ENCODE peak calls at places on chromosomes 16 and 17, in six cellular contexts. Q is mesenchymal stem cell, G is IMR-90, B is H9, D is H1, T is neuronal stem cell. V is an unnamed sample.

GRCh38 chr17:59840908-59841666 is 51.7 kb downstream of the TUBD1 start:
- DNase-seq in T (no peak), Q (peak), B (no peak), D (no peak), G (peak), V (no peak)

GRCh38 chr17:57999496-58000017 is 7.5 kb downstream of the SRSF1 start:
- DNase-seq in D (no peak), T (peak), Q (peak), G (peak), B (no peak), V (no peak)

GRCh38 chr17:82457071-82457789 is 1.3 kb upstream of the NARF start:
- DNase-seq in G (no peak), D (no peak), T (no peak), B (no peak), Q (peak), V (peak)

GRCh38 chr17:48655913-48656312 is 29.8 kb upstream of the HOXB9 start:
- DNase-seq in Q (no peak), D (no peak), G (no peak), T (no peak), B (no peak), V (no peak)

GRCh38 chr17:279776-280175 is 72.8 kb downstream of the RPH3AL start:
- DNase-seq in D (no peak), Q (no peak), T (no peak), B (no peak), G (no peak), V (no peak)

GRCh38 chr17:11612956-11613355 is 14.7 kb downstream of the DNAH9 start:
- DNase-seq in T (no peak), D (no peak), Q (no peak), B (no peak), G (no peak), V (no peak)

GRCh38 chr17:43212641-43213490 is 1.2 kb downstream of the TMEM106A start:
- DNase-seq in B (no peak), T (no peak), D (no peak), Q (no peak), G (no peak), V (no peak)

GRCh38 chr17:49851387-49852291 is 3.8 kb upstream of the TAC4 start:
- DNase-seq in D (peak), G (peak), B (peak), T (peak), Q (peak), V (peak)

GRCh38 chr16:49092704-49093103 is 188.9 kb downstream of the CBLN1 start:
- DNase-seq in Q (no peak), T (no peak), D (no peak), B (no peak), G (no peak), V (peak)

GRCh38 chr17:66514227-66514806 is 211.9 kb downstream of the PRKCA start:
- DNase-seq in Q (peak), D (no peak), G (peak), B (no peak), T (no peak), V (no peak)

GRCh38 chr17:39767147-39767546 is 29.4 kb downstream of the GRB7 start:
- DNase-seq in T (no peak), Q (no peak), D (no peak), G (no peak), B (no peak), V (no peak)

GRCh38 chr17:63601439-63602371 is 1.0 kb downstream of the TACO1 start:
- DNase-seq in D (no peak), B (no peak), Q (peak), G (peak), T (no peak), V (peak)

GRCh38 chr17:42146911-42147607 is 7.7 kb downstream of the RAB5C start:
- DNase-seq in B (no peak), T (no peak), G (no peak), D (no peak), Q (no peak), V (no peak)

GRCh38 chr16:69187387-69187890 is 475 bp downstream of the SNTB2 start:
- DNase-seq in G (no peak), Q (no peak), B (peak), T (peak), D (peak), V (peak)

GRCh38 chr17:82518826-82519810 is at the start of gene FOXK2:
- DNase-seq in T (peak), B (peak), D (peak), G (peak), Q (peak), V (peak)

GRCh38 chr17:28745052-28745776 is 1.4 kb downstream of the TRAF4 start:
- DNase-seq in G (peak), D (peak), Q (peak), B (peak), T (peak), V (peak)

GRCh38 chr16:57333402-57333801 is 25.2 kb upstream of the CCL22 start:
- DNase-seq in D (no peak), B (no peak), Q (no peak), T (no peak), G (no peak), V (no peak)

GRCh38 chr16:23691483-23692189 is 12.9 kb downstream of the PLK1 start:
- DNase-seq in T (no peak), Q (no peak), B (no peak), G (no peak), D (no peak), V (no peak)

GRCh38 chr16:83769397-83770008 is 38.3 kb upstream of the HSBP1 start:
- DNase-seq in B (peak), Q (no peak), D (no peak), G (no peak), T (no peak), V (no peak)

GRCh38 chr17:19780846-19781245 is 32.7 kb upstream of the ALDH3A1 start:
- DNase-seq in G (no peak), T (no peak), D (peak), B (no peak), Q (no peak), V (no peak)

GRCh38 chr17:8383143-8383974 is at the start of gene RPL26:
- DNase-seq in B (peak), T (peak), G (peak), D (peak), Q (peak), V (peak)

GRCh38 chr16:850668-851067 is 50.1 kb upstream of the GNG13 start:
- DNase-seq in T (no peak), B (no peak), D (no peak), G (no peak), Q (no peak), V (no peak)

GRCh38 chr16:50532576-50532975 is 15.6 kb upstream of the NKD1 start:
- DNase-seq in G (no peak), B (no peak), D (peak), T (no peak), Q (no peak), V (no peak)

GRCh38 chr16:72783716-72784320 is 264.1 kb downstream of the ZFHX3 start:
- DNase-seq in Q (peak), D (no peak), G (peak), T (no peak), B (no peak), V (no peak)

GRCh38 chr16:17149904-17150483 is 320.8 kb downstream of the XYLT1 start:
- DNase-seq in T (peak), G (no peak), B (no peak), D (no peak), Q (no peak), V (peak)

GRCh38 chr16:77944631-77945030 is 77.7 kb upstream of the CLEC3A start:
- DNase-seq in D (no peak), B (no peak), G (no peak), T (no peak), Q (no peak), V (no peak)

GRCh38 chr17:9022553-9023388 is 1.5 kb downstream of the NTN1 start:
- DNase-seq in B (peak), Q (peak), D (peak), G (no peak), T (peak), V (peak)

GRCh38 chr17:14299261-14300093 is 1.4 kb upstream of the HS3ST3B1 start:
- DNase-seq in G (no peak), T (no peak), B (peak), Q (peak), D (peak), V (peak)

GRCh38 chr16:85335584-85336492 is 223.6 kb upstream of the CIBAR2 start:
- DNase-seq in T (no peak), D (no peak), B (no peak), Q (peak), G (peak), V (no peak)

GRCh38 chr17:63382826-63383225 is 63.3 kb downstream of the CYB561 start:
- DNase-seq in T (no peak), D (no peak), B (no peak), G (peak), Q (peak), V (no peak)

GRCh38 chr17:48030531-48030930 is 7.1 kb downstream of the COPZ2 start:
- DNase-seq in D (no peak), B (no peak), Q (no peak), T (no peak), G (no peak), V (no peak)

GRCh38 chr17:35879748-35880654 is at the start of gene CCL5:
- DNase-seq in Q (no peak), B (no peak), T (no peak), G (peak), D (no peak), V (no peak)
- H3K27ac ChIP-seq in Q (no peak), B (no peak), T (no peak), G (no peak), D (no peak), V (no peak)

GRCh38 chr17:68034452-68034776 is 1.1 kb upstream of the KPNA2 start:
- DNase-seq in G (no peak), D (no peak), B (no peak), Q (no peak), T (no peak), V (no peak)

GRCh38 chr17:68035523-68036303 is at the start of gene KPNA2:
- DNase-seq in D (peak), B (peak), T (peak), G (peak), Q (peak), V (peak)

GRCh38 chr17:68036304-68037147 is 991 bp downstream of the KPNA2 start:
- DNase-seq in G (peak), Q (no peak), T (no peak), B (no peak), D (no peak), V (no peak)

GRCh38 chr17:68033636-68034451 is 1.7 kb upstream of the KPNA2 start:
- DNase-seq in T (peak), Q (peak), G (peak), D (no peak), B (peak), V (no peak)

DNA sequence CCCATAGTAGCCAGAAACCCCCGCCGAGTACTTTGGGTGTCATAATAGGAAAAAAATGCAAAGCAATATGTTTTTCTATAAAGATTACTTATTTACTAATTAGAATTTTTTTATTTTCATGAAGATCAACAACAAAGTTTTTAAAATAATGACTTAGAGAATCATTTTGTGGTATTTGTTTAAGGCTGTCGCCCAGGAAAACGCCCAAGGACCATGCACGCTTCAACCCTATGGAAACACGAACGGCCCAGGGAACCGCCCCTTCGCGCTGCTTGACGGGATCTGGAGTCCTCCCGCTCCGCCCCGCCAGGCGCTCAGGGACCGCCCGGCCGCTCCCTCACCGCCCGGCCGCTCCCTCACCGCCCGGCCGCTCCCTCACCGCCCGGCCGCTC is 408 bp upstream of the KPNA2 start:
- DNase-seq in Q (no peak), T (no peak), B (peak), D (peak), G (no peak), V (no peak)
- H4K91ac ChIP-seq in Q (no peak), T (no peak), B (no peak), D (no peak), G (no peak), V (no peak)

DNA sequence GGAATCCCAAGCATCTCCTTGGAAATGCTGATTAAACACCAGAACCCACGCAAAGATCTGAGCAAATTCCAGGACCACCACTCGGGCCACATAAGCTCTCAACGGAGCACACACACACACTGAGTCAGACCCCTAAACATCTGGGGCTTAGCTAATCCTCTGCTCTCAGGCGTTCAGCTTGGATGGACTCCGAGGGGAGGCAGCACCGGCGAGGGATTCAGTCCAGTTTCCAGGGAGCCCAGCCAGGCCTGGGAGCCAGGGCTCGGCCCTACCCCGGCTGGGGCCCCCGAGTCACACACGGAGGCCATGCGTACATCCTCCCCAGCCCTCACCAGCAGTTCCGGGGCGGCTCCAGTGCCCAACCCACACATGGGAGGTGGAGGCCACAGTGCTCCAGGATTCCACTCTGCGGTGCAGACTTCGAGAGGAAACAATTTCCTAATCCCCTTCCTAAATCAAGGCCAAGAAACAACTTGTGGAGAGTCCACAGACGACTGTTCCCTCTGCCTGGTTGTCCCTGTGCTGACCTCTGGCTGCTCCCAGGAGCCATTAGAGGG is 70.5 kb downstream of the GAS7 start:
- DNase-seq in T (no peak), G (peak), Q (peak), D (no peak), B (no peak), V (no peak)
- H3K18ac ChIP-seq in T (peak), G (peak), Q (peak), D (peak), B (peak), V (peak)

DNA sequence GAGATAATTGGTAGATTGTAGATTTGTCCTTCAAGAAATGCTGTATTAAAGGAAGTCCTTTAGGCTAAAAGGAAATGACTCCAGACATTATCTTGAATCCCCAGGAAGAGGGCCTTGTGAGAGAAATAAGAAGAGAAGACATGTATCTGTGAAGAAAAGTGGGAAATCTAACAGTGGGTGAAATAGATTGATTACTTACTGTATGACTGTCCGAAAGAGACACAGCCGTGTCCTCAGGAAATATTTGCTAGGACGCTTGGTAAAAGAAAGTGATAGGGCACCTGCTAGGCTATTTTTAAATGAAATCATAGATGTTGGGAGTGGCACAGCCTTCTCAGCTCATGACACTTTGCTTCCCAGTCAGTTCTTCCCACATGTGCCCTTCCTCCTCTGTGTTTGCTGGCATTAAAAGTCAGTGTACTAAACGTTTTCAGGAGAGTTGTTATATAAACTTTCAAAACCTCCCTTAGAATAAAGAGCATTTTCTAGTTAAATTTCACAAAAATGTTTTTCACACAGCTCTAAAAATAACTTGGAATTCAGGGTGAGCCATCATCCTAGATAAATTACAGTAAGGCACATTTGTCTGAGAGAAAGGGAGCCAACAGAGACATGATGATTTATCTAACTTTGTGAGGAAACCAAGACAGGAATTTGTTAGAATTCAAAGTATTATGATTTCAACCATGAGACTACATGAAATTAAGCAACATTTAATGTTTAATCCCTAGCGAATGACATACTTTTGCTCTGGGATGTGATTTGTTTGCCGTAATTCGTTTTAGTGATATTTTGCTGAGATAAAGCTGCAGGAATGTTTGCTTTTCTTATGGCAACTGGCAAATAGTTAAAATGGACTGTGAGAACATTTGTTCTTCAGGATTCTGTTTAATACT is 35.0 kb downstream of the DHRS7B start:
- DNase-seq in G (peak), T (no peak), Q (peak), D (no peak), B (no peak), V (no peak)
- H3K27ac ChIP-seq in G (peak), T (no peak), Q (no peak), D (no peak), B (no peak), V (no peak)

DNA sequence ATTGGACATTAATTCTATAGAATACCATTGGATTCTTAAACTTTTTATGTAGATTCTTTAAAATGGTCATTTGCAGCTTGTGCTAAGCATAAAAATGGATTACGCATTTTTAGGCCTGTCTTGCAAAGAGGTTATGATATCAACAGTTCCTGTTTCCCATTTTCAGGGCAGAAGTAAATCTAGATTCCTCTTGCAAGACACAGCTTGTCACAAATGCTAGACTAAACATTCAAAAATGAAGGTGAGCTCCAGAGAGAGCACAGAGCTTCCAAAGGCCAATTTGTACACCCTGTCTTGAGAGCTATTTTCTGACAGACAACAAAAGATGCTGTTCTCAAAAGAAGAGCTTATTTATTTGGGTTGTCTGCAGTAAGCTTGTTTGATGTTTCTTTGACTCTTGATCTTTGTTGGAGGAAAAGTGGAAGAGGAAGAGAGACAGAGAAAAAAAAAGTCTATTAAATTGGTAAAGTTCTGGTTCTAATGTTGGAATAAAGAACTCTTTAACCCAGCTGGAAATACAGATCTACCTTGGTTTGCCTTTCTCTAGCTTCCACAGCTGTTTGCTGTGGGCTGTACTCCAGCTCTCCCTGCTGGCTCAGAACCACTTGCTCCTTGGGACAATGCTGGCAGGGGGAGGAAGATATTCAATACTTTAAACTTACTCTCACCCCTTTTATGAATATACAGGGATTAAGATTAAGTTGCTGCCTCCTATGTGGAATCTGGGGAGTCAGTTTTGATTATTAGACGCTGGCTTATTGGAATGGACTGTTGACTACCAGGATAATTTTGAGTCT is 651.8 kb downstream of the CDH11 start:
- DNase-seq in D (no peak), Q (no peak), G (no peak), B (no peak), T (no peak), V (no peak)
- H4K91ac ChIP-seq in D (no peak), Q (no peak), G (no peak), B (no peak), T (no peak), V (no peak)

V was measured in trophoblast cell.